ENCODE peak calls at places on chromosomes 2 and 18, in five cellular contexts. B is iPS DF 19.7, L is suprapubic skin, Q is NCI-H1092, V is foreskin fibroblast. C is an unnamed sample.

GRCh38 chr18:30288662-30289414 is 753.7 kb downstream of the DSC3 start:
- DNase-seq in B (peak), L (no peak), Q (no peak), V (no peak), C (no peak)

GRCh38 chr2:42089340-42089925 is 41.6 kb downstream of the PKDCC start:
- DNase-seq in B (no peak), L (peak), Q (no peak), V (no peak), C (peak)

GRCh38 chr2:125746321-125746983 is 909.5 kb upstream of the GYPC start:
- DNase-seq in B (no peak), L (no peak), Q (no peak), V (no peak), C (no peak)

GRCh38 chr2:120914839-120915521 is 179.3 kb downstream of the GLI2 start:
- DNase-seq in B (no peak), L (peak), Q (no peak), V (peak), C (peak)

GRCh38 chr18:45590060-45590537 is 25.2 kb upstream of the SLC14A2 start:
- DNase-seq in B (no peak), L (no peak), Q (no peak), V (no peak), C (no peak)

GRCh38 chr2:97870396-97870843 is 125.3 kb downstream of the TMEM131 start:
- DNase-seq in B (no peak), L (no peak), Q (no peak), V (peak), C (no peak)

GRCh38 chr2:197454923-197455322 is 1.6 kb downstream of the COQ10B start:
- DNase-seq in B (no peak), L (no peak), Q (no peak), V (no peak), C (no peak)

GRCh38 chr2:8803658-8804379 is 33.6 kb downstream of the KIDINS220 start:
- DNase-seq in B (no peak), L (no peak), Q (no peak), V (peak), C (no peak)

GRCh38 chr18:24514439-24514838 is 54.0 kb downstream of the HRH4 start:
- DNase-seq in B (peak), L (no peak), Q (no peak), V (no peak), C (no peak)

GRCh38 chr2:209473930-209474419 is 50.1 kb downstream of the MAP2 start:
- DNase-seq in B (no peak), L (no peak), Q (no peak), V (peak), C (no peak)

GRCh38 chr2:25976884-25977741 is 5.2 kb downstream of the KIF3C start:
- DNase-seq in B (no peak), L (no peak), Q (no peak), V (no peak), C (no peak)

GRCh38 chr18:3747176-3747973 is 297.4 kb downstream of the TGIF1 start:
- DNase-seq in B (no peak), L (no peak), Q (no peak), V (peak), C (no peak)

GRCh38 chr2:9710311-9710710 is 79.5 kb upstream of the YWHAQ start:
- DNase-seq in B (no peak), L (no peak), Q (no peak), V (no peak), C (peak)

GRCh38 chr2:62216616-62217015 is 20.7 kb downstream of the B3GNT2 start:
- DNase-seq in B (no peak), L (no peak), Q (no peak), V (peak), C (no peak)

GRCh38 chr2:47299555-47299954 is 103.4 kb upstream of the MSH2 start:
- DNase-seq in B (no peak), L (no peak), Q (no peak), V (peak), C (no peak)

GRCh38 chr2:37085731-37086147 is 1.4 kb downstream of the GPATCH11 start:
- DNase-seq in B (no peak), L (no peak), Q (no peak), V (peak), C (no peak)

C was measured in cardiac septum.